ENCODE peak calls at places on chromosome 7, in six cellular contexts. One of them, this sample, is unnamed.

GRCh38 chr7:101177644-101178043 is 2.4 kb downstream of the NAT16 start:
- DNase-seq in PC-9: no peak
- DNase-seq in CD4-positive, alpha-beta T cell: no peak
- DNase-seq in choroid plexus epithelial cell: no peak
- DNase-seq in left lung: no peak
- DNase-seq in BJ: no peak
- DNase-seq in this sample: no peak

GRCh38 chr7:36416251-36416650 is 26.6 kb downstream of the ANLN start:
- DNase-seq in PC-9: no peak
- DNase-seq in CD4-positive, alpha-beta T cell: no peak
- DNase-seq in BJ: no peak
- DNase-seq in left lung: no peak
- DNase-seq in choroid plexus epithelial cell: no peak
- DNase-seq in this sample: no peak

GRCh38 chr7:88299126-88299525 is 7.6 kb downstream of the STEAP4 start:
- DNase-seq in BJ: no peak
- DNase-seq in CD4-positive, alpha-beta T cell: no peak
- DNase-seq in left lung: no peak
- DNase-seq in PC-9: no peak
- DNase-seq in choroid plexus epithelial cell: no peak
- DNase-seq in this sample: no peak

GRCh38 chr7:47515305-47515834 is 66.5 kb downstream of the TNS3 start:
- DNase-seq in CD4-positive, alpha-beta T cell: no peak
- DNase-seq in BJ: no peak
- DNase-seq in PC-9: no peak
- DNase-seq in choroid plexus epithelial cell: no peak
- DNase-seq in left lung: no peak
- DNase-seq in this sample: no peak

GRCh38 chr7:133310232-133310852 is 57.5 kb downstream of the EXOC4 start:
- DNase-seq in left lung: no peak
- DNase-seq in BJ: no peak
- DNase-seq in PC-9: no peak
- DNase-seq in CD4-positive, alpha-beta T cell: no peak
- DNase-seq in choroid plexus epithelial cell: peak; percentile 78
- DNase-seq in this sample: no peak

GRCh38 chr7:43735802-43736603 is 6.7 kb upstream of the COA1 start:
- DNase-seq in choroid plexus epithelial cell: peak; percentile 48
- DNase-seq in BJ: no peak
- DNase-seq in CD4-positive, alpha-beta T cell: no peak
- DNase-seq in PC-9: no peak
- DNase-seq in left lung: no peak
- DNase-seq in this sample: no peak

GRCh38 chr7:64581929-64582894 is 19.3 kb upstream of the ZNF680 start:
- DNase-seq in BJ: no peak
- DNase-seq in choroid plexus epithelial cell: peak; percentile 81
- DNase-seq in left lung: no peak
- DNase-seq in CD4-positive, alpha-beta T cell: no peak
- DNase-seq in PC-9: no peak
- DNase-seq in this sample: no peak

GRCh38 chr7:91320679-91321078 is 56.4 kb downstream of the FZD1 start:
- DNase-seq in left lung: no peak
- DNase-seq in BJ: no peak
- DNase-seq in PC-9: no peak
- DNase-seq in CD4-positive, alpha-beta T cell: no peak
- DNase-seq in choroid plexus epithelial cell: no peak
- DNase-seq in this sample: no peak

GRCh38 chr7:40546616-40547501 is 412.1 kb downstream of the SUGCT start:
- DNase-seq in PC-9: no peak
- DNase-seq in choroid plexus epithelial cell: peak; percentile 71
- DNase-seq in CD4-positive, alpha-beta T cell: no peak
- DNase-seq in left lung: no peak
- DNase-seq in BJ: no peak
- DNase-seq in this sample: no peak

GRCh38 chr7:124429923-124430322 is 335.7 kb downstream of the GPR37 start:
- DNase-seq in BJ: no peak
- DNase-seq in choroid plexus epithelial cell: no peak
- DNase-seq in left lung: no peak
- DNase-seq in CD4-positive, alpha-beta T cell: no peak
- DNase-seq in PC-9: no peak
- DNase-seq in this sample: no peak

GRCh38 chr7:10888861-10889260 is 84.8 kb upstream of the PHF14 start:
- DNase-seq in choroid plexus epithelial cell: no peak
- DNase-seq in left lung: no peak
- DNase-seq in BJ: no peak
- DNase-seq in CD4-positive, alpha-beta T cell: no peak
- DNase-seq in PC-9: no peak
- DNase-seq in this sample: no peak

GRCh38 chr7:10889266-10889898 is 84.3 kb upstream of the PHF14 start:
- DNase-seq in left lung: no peak
- DNase-seq in BJ: no peak
- DNase-seq in PC-9: peak; percentile 18
- DNase-seq in CD4-positive, alpha-beta T cell: no peak
- DNase-seq in choroid plexus epithelial cell: peak; percentile 76
- DNase-seq in this sample: peak; percentile 10
- TF ChIP-seq CTCF in left lung: peak; percentile 59
- TF ChIP-seq CTCF in BJ: peak; percentile 64
- TF ChIP-seq CTCF in PC-9: peak; percentile 90
- TF ChIP-seq CTCF in CD4-positive, alpha-beta T cell: peak; percentile 73
- TF ChIP-seq CTCF in choroid plexus epithelial cell: peak; percentile 89
- TF ChIP-seq CTCF in this sample: peak; percentile 76

GRCh38 chr7:2689951-2690705 is 2.1 kb downstream of the AMZ1 start:
- DNase-seq in left lung: no peak
- DNase-seq in PC-9: no peak
- DNase-seq in choroid plexus epithelial cell: peak; percentile 81
- DNase-seq in BJ: peak; percentile 17
- DNase-seq in CD4-positive, alpha-beta T cell: no peak
- DNase-seq in this sample: no peak
- TF ChIP-seq CTCF in left lung: no peak
- TF ChIP-seq CTCF in PC-9: no peak
- TF ChIP-seq CTCF in choroid plexus epithelial cell: no peak
- TF ChIP-seq CTCF in BJ: no peak
- TF ChIP-seq CTCF in CD4-positive, alpha-beta T cell: no peak
- TF ChIP-seq CTCF in this sample: no peak

GRCh38 chr7:156109988-156110387 is 297.7 kb upstream of the SHH start:
- DNase-seq in CD4-positive, alpha-beta T cell: no peak
- DNase-seq in choroid plexus epithelial cell: no peak
- DNase-seq in PC-9: no peak
- DNase-seq in left lung: no peak
- DNase-seq in BJ: no peak
- DNase-seq in this sample: no peak
- TF ChIP-seq CTCF in CD4-positive, alpha-beta T cell: no peak
- TF ChIP-seq CTCF in choroid plexus epithelial cell: no peak
- TF ChIP-seq CTCF in PC-9: no peak
- TF ChIP-seq CTCF in left lung: no peak
- TF ChIP-seq CTCF in BJ: no peak
- TF ChIP-seq CTCF in this sample: no peak

GRCh38 chr7:93175219-93175618 is 27.0 kb upstream of the SAMD9L start:
- DNase-seq in CD4-positive, alpha-beta T cell: no peak
- DNase-seq in choroid plexus epithelial cell: no peak
- DNase-seq in PC-9: no peak
- DNase-seq in BJ: no peak
- DNase-seq in left lung: no peak
- DNase-seq in this sample: no peak
- TF ChIP-seq CTCF in CD4-positive, alpha-beta T cell: no peak
- TF ChIP-seq CTCF in choroid plexus epithelial cell: peak; percentile 3
- TF ChIP-seq CTCF in PC-9: no peak
- TF ChIP-seq CTCF in BJ: no peak
- TF ChIP-seq CTCF in left lung: no peak
- TF ChIP-seq CTCF in this sample: no peak

DNA sequence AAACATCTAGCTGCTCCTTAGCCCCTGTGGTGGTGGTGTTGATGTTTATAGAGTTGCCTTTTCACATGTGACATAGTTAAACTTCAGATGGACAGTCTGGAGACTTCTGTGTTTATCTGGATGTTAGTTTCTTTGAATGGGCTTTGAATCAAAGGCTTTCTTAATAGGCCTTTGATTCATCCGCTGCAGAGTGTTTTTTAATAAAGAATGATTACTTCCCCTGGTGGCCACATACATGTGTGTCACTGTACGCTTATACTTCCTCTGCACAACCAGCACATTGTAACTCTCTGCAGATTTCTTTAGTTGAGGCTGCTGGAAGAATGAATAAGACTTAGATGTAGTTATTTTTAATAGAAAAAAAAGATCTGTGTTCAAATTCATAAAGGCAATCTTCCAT is 221.1 kb downstream of the DYNC1I1 start:
- DNase-seq in left lung: no peak
- DNase-seq in BJ: no peak
- DNase-seq in CD4-positive, alpha-beta T cell: no peak
- DNase-seq in PC-9: no peak
- DNase-seq in choroid plexus epithelial cell: no peak
- DNase-seq in this sample: no peak
- TF ChIP-seq CTCF in left lung: no peak
- TF ChIP-seq CTCF in BJ: no peak
- TF ChIP-seq CTCF in CD4-positive, alpha-beta T cell: no peak
- TF ChIP-seq CTCF in PC-9: no peak
- TF ChIP-seq CTCF in choroid plexus epithelial cell: no peak
- TF ChIP-seq CTCF in this sample: no peak